ENCODE peak calls at places on chromosomes 6 and 20, in five cellular contexts. One of them, this sample, is unnamed. For H3K27me3, the result is how much of the 10 kb centered on the place peaks cover.

GRCh38 chr6:119079288-119079809 is 885 bp upstream of the FAM184A start:
- DNase-seq in HepG2: no peak
- DNase-seq in Peyer's patch: no peak
- DNase-seq in brain microvascular endothelial cell: peak
- DNase-seq in left ventricle myocardium inferior: no peak
- DNase-seq in this sample: no peak

GRCh38 chr6:9481292-9482029 is 933.4 kb downstream of the TFAP2A start:
- DNase-seq in brain microvascular endothelial cell: peak
- DNase-seq in HepG2: no peak
- DNase-seq in left ventricle myocardium inferior: no peak
- DNase-seq in Peyer's patch: no peak
- DNase-seq in this sample: no peak

GRCh38 chr20:37185681-37186080 is 6.3 kb upstream of the MROH8 start:
- DNase-seq in HepG2: no peak
- DNase-seq in left ventricle myocardium inferior: no peak
- DNase-seq in brain microvascular endothelial cell: no peak
- DNase-seq in Peyer's patch: no peak
- DNase-seq in this sample: no peak

GRCh38 chr6:2173203-2173961 is 72.0 kb downstream of the GMDS start:
- DNase-seq in Peyer's patch: no peak
- DNase-seq in left ventricle myocardium inferior: no peak
- DNase-seq in HepG2: no peak
- DNase-seq in brain microvascular endothelial cell: no peak
- DNase-seq in this sample: no peak

GRCh38 chr6:125154184-125155135 is 887 bp downstream of the TPD52L1 start:
- DNase-seq in brain microvascular endothelial cell: no peak
- DNase-seq in Peyer's patch: peak
- DNase-seq in left ventricle myocardium inferior: no peak
- DNase-seq in HepG2: peak
- DNase-seq in this sample: no peak

GRCh38 chr6:157952751-157953479 is 28.7 kb upstream of the SYNJ2 start:
- DNase-seq in Peyer's patch: no peak
- DNase-seq in left ventricle myocardium inferior: no peak
- DNase-seq in brain microvascular endothelial cell: no peak
- DNase-seq in HepG2: peak
- DNase-seq in this sample: no peak

GRCh38 chr6:22880686-22881433 is 311.5 kb downstream of the HDGFL1 start:
- DNase-seq in left ventricle myocardium inferior: no peak
- DNase-seq in brain microvascular endothelial cell: peak
- DNase-seq in HepG2: peak
- DNase-seq in Peyer's patch: no peak
- DNase-seq in this sample: peak

GRCh38 chr20:12591949-12592470 is 416.8 kb upstream of the SPTLC3 start:
- DNase-seq in Peyer's patch: no peak
- DNase-seq in left ventricle myocardium inferior: no peak
- DNase-seq in brain microvascular endothelial cell: no peak
- DNase-seq in HepG2: no peak
- DNase-seq in this sample: no peak

GRCh38 chr6:13305256-13305650 is 23.1 kb downstream of the TBC1D7 start:
- DNase-seq in brain microvascular endothelial cell: no peak
- DNase-seq in HepG2: no peak
- DNase-seq in Peyer's patch: no peak
- DNase-seq in left ventricle myocardium inferior: no peak
- DNase-seq in this sample: no peak

GRCh38 chr6:86888311-86888710 is 49.0 kb upstream of the HTR1E start:
- DNase-seq in left ventricle myocardium inferior: no peak
- DNase-seq in HepG2: no peak
- DNase-seq in brain microvascular endothelial cell: no peak
- DNase-seq in Peyer's patch: no peak
- DNase-seq in this sample: no peak

GRCh38 chr20:50194831-50195523 is 4.3 kb downstream of the CEBPB start:
- DNase-seq in brain microvascular endothelial cell: no peak
- DNase-seq in HepG2: no peak
- DNase-seq in left ventricle myocardium inferior: no peak
- DNase-seq in Peyer's patch: no peak
- DNase-seq in this sample: no peak

GRCh38 chr20:32509639-32510066 is 75.5 kb downstream of the NOL4L start:
- DNase-seq in brain microvascular endothelial cell: no peak
- DNase-seq in left ventricle myocardium inferior: no peak
- DNase-seq in Peyer's patch: peak
- DNase-seq in HepG2: peak
- DNase-seq in this sample: peak

GRCh38 chr6:43269273-43270007 is 26.2 kb downstream of the TTBK1 start:
- DNase-seq in HepG2: no peak
- DNase-seq in brain microvascular endothelial cell: no peak
- DNase-seq in left ventricle myocardium inferior: no peak
- DNase-seq in Peyer's patch: peak
- DNase-seq in this sample: no peak

GRCh38 chr20:35791823-35792222 is 20.0 kb downstream of the PHF20 start:
- DNase-seq in Peyer's patch: no peak
- DNase-seq in HepG2: no peak
- DNase-seq in left ventricle myocardium inferior: no peak
- DNase-seq in brain microvascular endothelial cell: no peak
- DNase-seq in this sample: peak

GRCh38 chr6:36692220-36692619 is 5.4 kb upstream of the RAB44 start:
- DNase-seq in brain microvascular endothelial cell: no peak
- DNase-seq in Peyer's patch: peak
- DNase-seq in left ventricle myocardium inferior: no peak
- DNase-seq in HepG2: no peak
- DNase-seq in this sample: no peak

GRCh38 chr6:83019741-83020140 is 45.9 kb downstream of the UBE3D start:
- DNase-seq in Peyer's patch: no peak
- DNase-seq in HepG2: no peak
- DNase-seq in left ventricle myocardium inferior: no peak
- DNase-seq in brain microvascular endothelial cell: no peak
- DNase-seq in this sample: no peak

GRCh38 chr6:127131772-127132171 is 13.3 kb downstream of the RSPO3 start:
- DNase-seq in left ventricle myocardium inferior: no peak
- DNase-seq in Peyer's patch: no peak
- DNase-seq in brain microvascular endothelial cell: no peak
- DNase-seq in HepG2: no peak
- DNase-seq in this sample: no peak

GRCh38 chr20:64053841-64054661 is 4.6 kb upstream of the SOX18 start:
- DNase-seq in brain microvascular endothelial cell: no peak
- DNase-seq in HepG2: peak
- DNase-seq in left ventricle myocardium inferior: peak
- DNase-seq in Peyer's patch: no peak
- DNase-seq in this sample: no peak

GRCh38 chr6:148819852-148820251 is 73.0 kb downstream of the UST start:
- DNase-seq in left ventricle myocardium inferior: no peak
- DNase-seq in HepG2: no peak
- DNase-seq in brain microvascular endothelial cell: no peak
- DNase-seq in Peyer's patch: no peak
- DNase-seq in this sample: no peak

GRCh38 chr6:72422126-72422680 is 199.7 kb upstream of the KCNQ5 start:
- DNase-seq in left ventricle myocardium inferior: no peak
- DNase-seq in Peyer's patch: no peak
- DNase-seq in brain microvascular endothelial cell: no peak
- DNase-seq in HepG2: no peak
- DNase-seq in this sample: peak

GRCh38 chr6:149461670-149462069 is 23.1 kb downstream of the ZC3H12D start:
- DNase-seq in left ventricle myocardium inferior: no peak
- DNase-seq in brain microvascular endothelial cell: no peak
- DNase-seq in HepG2: no peak
- DNase-seq in Peyer's patch: no peak
- DNase-seq in this sample: no peak

GRCh38 chr6:122845916-122846632 is 57.0 kb downstream of the SMPDL3A start:
- DNase-seq in brain microvascular endothelial cell: peak
- DNase-seq in left ventricle myocardium inferior: no peak
- DNase-seq in Peyer's patch: no peak
- DNase-seq in HepG2: no peak
- DNase-seq in this sample: peak

GRCh38 chr6:164377348-164377747 is 932.1 kb downstream of the C6orf118 start:
- DNase-seq in HepG2: no peak
- DNase-seq in brain microvascular endothelial cell: no peak
- DNase-seq in left ventricle myocardium inferior: no peak
- DNase-seq in Peyer's patch: no peak
- DNase-seq in this sample: no peak

GRCh38 chr20:41408131-41408789 is 41.6 kb upstream of the EMILIN3 start:
- DNase-seq in left ventricle myocardium inferior: no peak
- DNase-seq in HepG2: no peak
- DNase-seq in brain microvascular endothelial cell: no peak
- DNase-seq in Peyer's patch: no peak
- DNase-seq in this sample: no peak

GRCh38 chr20:17956099-17956685 is 12.4 kb downstream of the SNX5 start:
- DNase-seq in brain microvascular endothelial cell: no peak
- DNase-seq in Peyer's patch: no peak
- DNase-seq in HepG2: no peak
- DNase-seq in left ventricle myocardium inferior: no peak
- DNase-seq in this sample: no peak
- TF ChIP-seq CTCF in brain microvascular endothelial cell: no peak
- TF ChIP-seq CTCF in Peyer's patch: no peak
- TF ChIP-seq CTCF in HepG2: no peak
- TF ChIP-seq CTCF in left ventricle myocardium inferior: no peak
- TF ChIP-seq CTCF in this sample: no peak

GRCh38 chr6:159777240-159777904 is 12.0 kb downstream of the TCP1 start:
- DNase-seq in HepG2: no peak
- DNase-seq in Peyer's patch: no peak
- DNase-seq in left ventricle myocardium inferior: no peak
- DNase-seq in brain microvascular endothelial cell: no peak
- DNase-seq in this sample: no peak
- H3K4me3 ChIP-seq in HepG2: no peak
- H3K4me3 ChIP-seq in Peyer's patch: no peak
- H3K4me3 ChIP-seq in left ventricle myocardium inferior: no peak
- H3K4me3 ChIP-seq in brain microvascular endothelial cell: no peak
- H3K4me3 ChIP-seq in this sample: no peak

GRCh38 chr6:166760288-166760687 is 133.2 kb upstream of the RPS6KA2 start:
- DNase-seq in Peyer's patch: no peak
- DNase-seq in left ventricle myocardium inferior: no peak
- DNase-seq in brain microvascular endothelial cell: no peak
- DNase-seq in HepG2: no peak
- DNase-seq in this sample: no peak
- H3K27me3 ChIP-seq in Peyer's patch: under half
- H3K27me3 ChIP-seq in left ventricle myocardium inferior: under half
- H3K27me3 ChIP-seq in brain microvascular endothelial cell: under half
- H3K27me3 ChIP-seq in HepG2: under half
- H3K27me3 ChIP-seq in this sample: under half

DNA sequence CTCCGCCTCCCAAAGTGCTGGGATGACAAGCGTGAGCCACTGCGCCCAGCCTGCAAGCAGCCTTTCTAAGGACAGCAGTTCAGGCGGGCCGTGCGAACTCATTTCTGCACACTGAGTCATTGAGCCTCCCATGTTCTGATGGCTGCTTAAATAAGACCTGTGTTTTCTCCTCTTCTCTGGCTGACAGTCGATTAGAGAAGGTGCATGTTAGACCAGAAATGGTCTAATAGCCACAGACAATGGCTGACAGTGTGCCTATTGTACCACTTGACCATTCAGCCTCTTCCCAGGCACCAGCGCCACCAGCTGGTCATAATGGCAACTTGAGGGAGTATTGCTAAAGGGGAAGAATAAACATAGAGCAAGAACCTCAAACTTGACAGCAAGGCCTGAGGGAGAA is 6.2 kb downstream of the CST11 start:
- DNase-seq in brain microvascular endothelial cell: peak
- DNase-seq in Peyer's patch: peak
- DNase-seq in left ventricle myocardium inferior: peak
- DNase-seq in HepG2: peak
- DNase-seq in this sample: no peak
- TF ChIP-seq CTCF in brain microvascular endothelial cell: peak
- TF ChIP-seq CTCF in Peyer's patch: no peak
- TF ChIP-seq CTCF in left ventricle myocardium inferior: peak
- TF ChIP-seq CTCF in HepG2: peak
- TF ChIP-seq CTCF in this sample: peak

DNA sequence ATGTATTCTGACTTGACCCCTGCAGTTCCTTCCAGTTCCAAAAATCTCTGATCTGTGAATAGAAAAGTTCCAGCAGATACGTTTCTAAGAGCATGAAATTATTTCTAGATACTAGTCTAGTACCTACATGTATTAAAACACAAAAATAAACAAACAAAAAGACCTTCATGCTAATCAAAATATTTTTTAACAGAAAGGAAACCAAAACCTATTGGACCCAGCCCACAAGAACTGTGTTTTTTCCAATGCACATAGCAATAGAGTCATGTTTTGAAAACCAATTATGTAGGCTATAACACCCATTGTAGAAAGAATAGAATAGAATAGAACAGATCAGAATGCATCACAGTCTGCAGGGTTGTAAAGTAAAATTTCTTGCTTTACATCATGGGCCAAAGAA is 158.6 kb upstream of the TNFAIP3 start:
- DNase-seq in HepG2: no peak
- DNase-seq in brain microvascular endothelial cell: no peak
- DNase-seq in left ventricle myocardium inferior: no peak
- DNase-seq in Peyer's patch: no peak
- DNase-seq in this sample: no peak
- H3K4me3 ChIP-seq in HepG2: no peak
- H3K4me3 ChIP-seq in brain microvascular endothelial cell: no peak
- H3K4me3 ChIP-seq in left ventricle myocardium inferior: no peak
- H3K4me3 ChIP-seq in Peyer's patch: no peak
- H3K4me3 ChIP-seq in this sample: no peak

GRCh38 chr20:59750209-59750840 is 146.0 kb downstream of the PHACTR3 start:
- DNase-seq in Peyer's patch: no peak
- DNase-seq in left ventricle myocardium inferior: no peak
- DNase-seq in brain microvascular endothelial cell: no peak
- DNase-seq in HepG2: no peak
- DNase-seq in this sample: no peak
- H3K27me3 ChIP-seq in Peyer's patch: under half
- H3K27me3 ChIP-seq in left ventricle myocardium inferior: under half
- H3K27me3 ChIP-seq in brain microvascular endothelial cell: under half
- H3K27me3 ChIP-seq in HepG2: under half
- H3K27me3 ChIP-seq in this sample: under half

DNA sequence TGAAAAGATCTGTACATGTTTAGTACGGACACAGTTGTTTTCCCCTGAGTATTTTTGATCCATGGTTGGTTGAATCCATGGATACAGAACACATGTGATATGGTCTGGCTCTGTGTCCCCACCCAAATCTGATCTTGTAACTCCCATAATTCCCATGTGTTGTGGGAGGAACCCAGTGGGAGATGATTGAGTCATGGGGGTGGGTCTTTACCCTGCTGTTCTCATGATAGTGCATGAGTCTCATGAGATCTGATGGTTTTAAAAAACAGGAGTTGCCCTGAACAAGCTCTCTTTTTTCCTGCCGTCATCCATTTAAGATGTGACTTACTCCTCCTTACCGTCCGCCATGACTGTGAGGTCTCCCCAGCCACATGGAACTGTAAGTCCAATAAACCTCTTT is 139.2 kb downstream of the CDKAL1 start:
- DNase-seq in brain microvascular endothelial cell: no peak
- DNase-seq in HepG2: no peak
- DNase-seq in left ventricle myocardium inferior: no peak
- DNase-seq in Peyer's patch: no peak
- DNase-seq in this sample: no peak
- TF ChIP-seq CTCF in brain microvascular endothelial cell: no peak
- TF ChIP-seq CTCF in HepG2: no peak
- TF ChIP-seq CTCF in left ventricle myocardium inferior: no peak
- TF ChIP-seq CTCF in Peyer's patch: no peak
- TF ChIP-seq CTCF in this sample: no peak

DNA sequence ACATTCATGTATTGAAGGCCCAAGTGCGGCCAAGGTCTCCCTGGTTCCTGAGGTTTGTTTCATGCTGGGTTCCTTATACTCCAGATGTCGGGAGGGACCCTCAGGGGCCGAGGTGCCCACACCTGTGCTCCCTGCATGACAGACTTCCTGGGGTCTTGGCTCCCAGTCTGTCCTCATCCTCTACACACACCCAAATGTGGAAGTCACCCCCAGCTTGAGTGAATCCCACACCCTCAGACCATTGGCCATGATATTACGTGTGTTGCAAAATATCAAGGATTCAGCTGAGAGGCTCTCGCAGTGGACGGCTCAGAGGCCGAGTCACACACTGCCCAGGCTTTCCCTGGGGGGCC is 82.2 kb upstream of the DUSP22 start:
- DNase-seq in left ventricle myocardium inferior: no peak
- DNase-seq in HepG2: no peak
- DNase-seq in brain microvascular endothelial cell: no peak
- DNase-seq in Peyer's patch: no peak
- DNase-seq in this sample: no peak
- H3K4me3 ChIP-seq in left ventricle myocardium inferior: no peak
- H3K4me3 ChIP-seq in HepG2: no peak
- H3K4me3 ChIP-seq in brain microvascular endothelial cell: no peak
- H3K4me3 ChIP-seq in Peyer's patch: peak
- H3K4me3 ChIP-seq in this sample: no peak